ENCODE peak calls at places on chromosomes 16 and 17, in four cellular contexts. E is mucosa of descending colon, O is iPS DF 6.9, D is gastrocnemius medialis. U is an unnamed sample.

GRCh38 chr16:75535211-75535843 is 581 bp downstream of the CHST5 start:
- DNase-seq in E (no peak), O (no peak), D (no peak), U (no peak)

GRCh38 chr17:42827472-42827871 is 3.4 kb upstream of the BECN1 start:
- DNase-seq in E (no peak), O (no peak), D (no peak), U (no peak)

GRCh38 chr16:16025214-16025968 is 76.0 kb downstream of the ABCC1 start:
- DNase-seq in E (no peak), O (no peak), D (no peak), U (peak; percentile 35)

GRCh38 chr16:81818514-81819304 is 39.6 kb downstream of the PLCG2 start:
- DNase-seq in E (no peak), O (no peak), D (no peak), U (no peak)

GRCh38 chr16:79347176-79347715 is 253.3 kb downstream of the MAF start:
- DNase-seq in E (no peak), O (no peak), D (no peak), U (no peak)

GRCh38 chr17:33511670-33512069 is 218.6 kb upstream of the ASIC2 start:
- DNase-seq in E (no peak), O (no peak), D (no peak), U (no peak)

GRCh38 chr17:57257213-57257873 is 1.0 kb downstream of the MSI2 start:
- DNase-seq in E (peak; percentile 36), O (no peak), D (no peak), U (no peak)

GRCh38 chr16:66851166-66851964 is 7.2 kb downstream of the CA7 start:
- DNase-seq in E (no peak), O (no peak), D (no peak), U (no peak)

GRCh38 chr16:21656795-21657768 is 4.7 kb upstream of the IGSF6 start:
- DNase-seq in E (peak; percentile 63), O (no peak), D (no peak), U (no peak)

GRCh38 chr17:57601328-57601727 is 143.8 kb downstream of the CCDC182 start:
- DNase-seq in E (no peak), O (no peak), D (no peak), U (no peak)

GRCh38 chr17:37818689-37819088 is 73.8 kb upstream of the HNF1B start:
- DNase-seq in E (peak; percentile 36), O (no peak), D (no peak), U (no peak)

GRCh38 chr16:88398170-88398873 is 15.6 kb downstream of the ZNF469 start:
- DNase-seq in E (no peak), O (no peak), D (no peak), U (no peak)

GRCh38 chr17:18185391-18185790 is 1.8 kb downstream of the ALKBH5 start:
- DNase-seq in E (no peak), O (no peak), D (no peak), U (no peak)

GRCh38 chr17:61405047-61405685 is 5.5 kb downstream of the TBX2 start:
- DNase-seq in E (no peak), O (no peak), D (no peak), U (no peak)

GRCh38 chr17:77213778-77214132 is 73.0 kb downstream of the SEC14L1 start:
- DNase-seq in E (no peak), O (no peak), D (no peak), U (no peak)

GRCh38 chr16:58500329-58501241 is 642 bp downstream of the NDRG4 start:
- DNase-seq in E (no peak), O (no peak), D (no peak), U (no peak)

GRCh38 chr17:49890077-49890821 is 42.4 kb upstream of the TAC4 start:
- DNase-seq in E (no peak), O (no peak), D (no peak), U (no peak)

GRCh38 chr16:76370344-76370743 is 93.1 kb downstream of the CNTNAP4 start:
- DNase-seq in E (no peak), O (no peak), D (no peak), U (no peak)

GRCh38 chr16:84190731-84191388 is at the start of gene ADAD2:
- DNase-seq in E (no peak), O (peak; percentile 61), D (no peak), U (no peak)

GRCh38 chr16:35795361-35796029 is 2336.1 kb downstream of the TP53TG3F start:
- DNase-seq in E (no peak), O (no peak), D (no peak), U (no peak)

GRCh38 chr16:54957403-54957802 is 26.7 kb downstream of the IRX5 start:
- DNase-seq in E (peak; percentile 59), O (no peak), D (no peak), U (no peak)

GRCh38 chr17:75640556-75641119 is 7.4 kb downstream of the SMIM5 start:
- DNase-seq in E (no peak), O (no peak), D (no peak), U (no peak)

GRCh38 chr17:75639327-75639726 is 6.1 kb downstream of the SMIM5 start:
- DNase-seq in E (no peak), O (no peak), D (no peak), U (no peak)

GRCh38 chr17:75637561-75637960 is 4.3 kb downstream of the SMIM5 start:
- DNase-seq in E (no peak), O (no peak), D (no peak), U (no peak)

GRCh38 chr17:75639771-75640555 is 6.7 kb downstream of the SMIM5 start:
- DNase-seq in E (peak; percentile 79), O (no peak), D (no peak), U (no peak)

DNA sequence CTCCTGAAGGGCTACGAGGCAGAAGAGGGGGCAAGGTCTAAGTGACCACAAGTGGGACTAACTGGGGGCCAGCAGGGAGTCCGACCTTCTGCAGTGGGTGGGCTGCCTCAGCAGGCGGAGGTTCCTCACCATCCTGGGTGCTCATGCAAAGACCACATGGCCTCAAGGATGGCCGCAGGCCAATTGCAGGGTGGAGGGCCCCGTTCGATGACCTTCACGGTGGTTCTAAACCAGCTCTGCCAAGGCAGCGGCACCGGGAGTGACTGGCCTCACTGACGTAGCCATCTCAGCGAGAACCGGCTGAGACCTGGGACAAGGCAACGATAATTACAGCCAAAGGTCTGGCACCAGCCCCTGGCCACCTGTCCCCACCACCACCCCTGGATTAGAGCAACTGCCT is 5.7 kb downstream of the SMIM5 start:
- DNase-seq in E (no peak), O (no peak), D (no peak), U (no peak)
- H3K4me3 ChIP-seq in E (no peak overlapping the region), O (no peak overlapping the region), D (no peak overlapping the region), U (no peak overlapping the region)

GRCh38 chr16:68190745-68191510 is 45.0 kb downstream of the ESRP2 start:
- DNase-seq in E (no peak), O (no peak), D (no peak), U (no peak)
- H3K36me3 ChIP-seq in E (no peaks in the 10 kb centered on the region), O (peaks cover 12% of the 10 kb centered on the region), D (peaks cover 3% of the 10 kb centered on the region), U (no peaks in the 10 kb centered on the region)

GRCh38 chr16:85627102-85627834 is 14.1 kb downstream of the GSE1 start:
- DNase-seq in E (no peak), O (no peak), D (no peak), U (no peak)
- H3K4me1 ChIP-seq in E (peaks cover 12% of the 10 kb centered on the region), O (peaks cover 4% of the 10 kb centered on the region), D (peaks cover 47% of the 10 kb centered on the region), U (peaks cover 20% of the 10 kb centered on the region)

GRCh38 chr17:55316499-55316898 is 51.7 kb downstream of the HLF start:
- DNase-seq in E (no peak), O (no peak), D (no peak), U (no peak)

GRCh38 chr17:55311767-55312375 is 47.1 kb downstream of the HLF start:
- DNase-seq in E (no peak), O (no peak), D (no peak), U (no peak)

GRCh38 chr17:55312852-55313251 is 48.1 kb downstream of the HLF start:
- DNase-seq in E (no peak), O (no peak), D (no peak), U (no peak)

GRCh38 chr17:55314784-55315491 is 50.2 kb downstream of the HLF start:
- DNase-seq in E (no peak), O (no peak), D (no peak), U (no peak)

GRCh38 chr17:55314061-55314783 is 49.5 kb downstream of the HLF start:
- DNase-seq in E (no peak), O (no peak), D (no peak), U (no peak)
- H3K4me3 ChIP-seq in E (no peak overlapping the region), O (no peak overlapping the region), D (no peak overlapping the region), U (no peak overlapping the region)

GRCh38 chr16:57153841-57154240 is 32.0 kb downstream of the PSME3IP1 start:
- DNase-seq in E (no peak), O (no peak), D (no peak), U (no peak)

GRCh38 chr16:57155702-57156350 is 30.0 kb downstream of the PSME3IP1 start:
- DNase-seq in E (no peak), O (no peak), D (no peak), U (no peak)

GRCh38 chr16:57152096-57153093 is 33.4 kb downstream of the PSME3IP1 start:
- DNase-seq in E (no peak), O (no peak), D (no peak), U (no peak)

GRCh38 chr16:57159447-57159846 is 26.4 kb downstream of the PSME3IP1 start:
- DNase-seq in E (no peak), O (no peak), D (no peak), U (no peak)

GRCh38 chr16:57156351-57156703 is 29.5 kb downstream of the PSME3IP1 start:
- DNase-seq in E (no peak), O (no peak), D (no peak), U (no peak)
- H3K36me3 ChIP-seq in E (no peaks in the 10 kb centered on the region), O (peaks cover 11% of the 10 kb centered on the region), D (no peaks in the 10 kb centered on the region), U (peaks cover 19% of the 10 kb centered on the region)

GRCh38 chr16:70683146-70683944 is 2.5 kb downstream of the MTSS2 start:
- DNase-seq in E (no peak), O (no peak), D (no peak), U (no peak)
- H3K4me1 ChIP-seq in E (peaks cover 22% of the 10 kb centered on the region), O (peaks cover 6% of the 10 kb centered on the region), D (peaks cover 50% of the 10 kb centered on the region), U (peaks cover 68% of the 10 kb centered on the region)

DNA sequence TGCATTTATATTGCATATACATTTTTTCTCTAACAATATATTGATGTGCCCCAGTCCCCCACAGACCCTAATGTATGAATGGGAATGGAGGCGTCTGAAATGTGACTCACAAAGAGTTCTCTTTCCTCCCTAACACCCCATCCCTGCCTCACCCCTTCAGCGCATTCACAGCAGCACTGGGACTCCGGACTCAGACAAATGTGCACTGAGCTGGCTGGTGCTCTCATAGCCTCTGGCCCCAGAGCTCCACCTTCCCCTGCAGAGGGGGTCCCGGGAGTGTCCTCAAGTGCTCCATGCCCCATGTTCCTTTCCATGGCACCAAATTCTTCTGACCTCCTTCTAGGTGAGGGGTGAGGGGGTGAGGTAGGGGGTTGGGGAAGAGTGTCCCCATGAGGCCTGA is 20.6 kb downstream of the NPTX1 start:
- DNase-seq in E (no peak), O (no peak), D (no peak), U (no peak)
- H3K4me3 ChIP-seq in E (no peak overlapping the region), O (no peak overlapping the region), D (peak overlapping the region; percentile 93), U (peak overlapping the region; percentile 74)

U was measured in tibial nerve.